ENCODE peak calls at places on chromosomes 1 and 21, in four cellular contexts. One of them, this sample, is unnamed.

GRCh38 chr1:94110021-94110761 is 10.8 kb downstream of the ABCA4 start:
- DNase-seq in HepG2: no peak
- DNase-seq in HCT116: no peak
- DNase-seq in K562: no peak
- DNase-seq in this sample: no peak

GRCh38 chr21:32519945-32520884 is 65.1 kb downstream of the TCP10L start:
- DNase-seq in HepG2: no peak
- DNase-seq in HCT116: no peak
- DNase-seq in K562: no peak
- DNase-seq in this sample: no peak

GRCh38 chr1:247386695-247387094 is 29.3 kb upstream of the NLRP3 start:
- DNase-seq in HepG2: no peak
- DNase-seq in K562: no peak
- DNase-seq in HCT116: no peak
- DNase-seq in this sample: no peak

GRCh38 chr21:27761623-27762022 is 794.7 kb upstream of the ADAMTS5 start:
- DNase-seq in K562: no peak
- DNase-seq in HCT116: no peak
- DNase-seq in HepG2: no peak
- DNase-seq in this sample: no peak

GRCh38 chr1:153592706-153593105 is 20.2 kb downstream of the S100A16 start:
- DNase-seq in HCT116: no peak
- DNase-seq in HepG2: no peak
- DNase-seq in K562: no peak
- DNase-seq in this sample: no peak

GRCh38 chr1:235098547-235098946 is 30.1 kb downstream of the TOMM20 start:
- DNase-seq in HepG2: no peak
- DNase-seq in HCT116: no peak
- DNase-seq in K562: no peak
- DNase-seq in this sample: no peak

GRCh38 chr1:165666152-165666551 is 32.2 kb downstream of the ALDH9A1 start:
- DNase-seq in HepG2: no peak
- DNase-seq in HCT116: no peak
- DNase-seq in K562: no peak
- DNase-seq in this sample: no peak

GRCh38 chr1:65386452-65386851 is 34.0 kb upstream of the LEPR start:
- DNase-seq in K562: no peak
- DNase-seq in HepG2: no peak
- DNase-seq in HCT116: no peak
- DNase-seq in this sample: no peak

GRCh38 chr1:43783671-43784205 is 76.4 kb downstream of the ST3GAL3 start:
- DNase-seq in HCT116: peak; percentile 71
- DNase-seq in HepG2: no peak
- DNase-seq in K562: no peak
- DNase-seq in this sample: peak; percentile 17

GRCh38 chr1:20476260-20477038 is 9.6 kb downstream of the CAMK2N1 start:
- DNase-seq in K562: peak; percentile 69
- DNase-seq in HCT116: no peak
- DNase-seq in HepG2: peak; percentile 93
- DNase-seq in this sample: no peak

GRCh38 chr1:193417420-193417819 is 231.0 kb upstream of the B3GALT2 start:
- DNase-seq in HepG2: no peak
- DNase-seq in HCT116: no peak
- DNase-seq in K562: no peak
- DNase-seq in this sample: no peak

GRCh38 chr1:226110249-226111108 is 48.0 kb downstream of the H3-3A start:
- DNase-seq in HCT116: no peak
- DNase-seq in HepG2: no peak
- DNase-seq in K562: peak; percentile 88
- DNase-seq in this sample: no peak

GRCh38 chr1:233432916-233433315 is 105.4 kb downstream of the MAP3K21 start:
- DNase-seq in K562: no peak
- DNase-seq in HepG2: no peak
- DNase-seq in HCT116: no peak
- DNase-seq in this sample: no peak

GRCh38 chr1:197559655-197560054 is 215.6 kb downstream of the DENND1B start:
- DNase-seq in HCT116: no peak
- DNase-seq in K562: no peak
- DNase-seq in HepG2: no peak
- DNase-seq in this sample: no peak

GRCh38 chr1:81731989-81732388 is 68.7 kb upstream of the ADGRL2 start:
- DNase-seq in K562: no peak
- DNase-seq in HepG2: no peak
- DNase-seq in HCT116: no peak
- DNase-seq in this sample: no peak

GRCh38 chr1:226548281-226549093 is at the start of gene STUM:
- DNase-seq in HCT116: no peak
- DNase-seq in K562: no peak
- DNase-seq in HepG2: no peak
- DNase-seq in this sample: no peak

GRCh38 chr1:2554621-2555387 is 1.4 kb upstream of the TNFRSF14 start:
- DNase-seq in HCT116: no peak
- DNase-seq in K562: peak; percentile 57
- DNase-seq in HepG2: no peak
- DNase-seq in this sample: no peak

GRCh38 chr1:106972074-106972473 is 84.4 kb upstream of the PRMT6 start:
- DNase-seq in HepG2: no peak
- DNase-seq in K562: no peak
- DNase-seq in HCT116: no peak
- DNase-seq in this sample: no peak

GRCh38 chr1:76073471-76073870 is 1.1 kb upstream of the ST6GALNAC3 start:
- DNase-seq in K562: no peak
- DNase-seq in HCT116: no peak
- DNase-seq in HepG2: no peak
- DNase-seq in this sample: no peak

GRCh38 chr1:147168626-147169058 is 3.6 kb downstream of the PRKAB2 start:
- DNase-seq in HepG2: peak; percentile 87
- DNase-seq in K562: no peak
- DNase-seq in HCT116: no peak
- DNase-seq in this sample: no peak

GRCh38 chr1:16474166-16474800 is 33.8 kb downstream of the NECAP2 start:
- DNase-seq in HCT116: no peak
- DNase-seq in K562: no peak
- DNase-seq in HepG2: no peak
- DNase-seq in this sample: no peak

GRCh38 chr1:231194843-231195516 is 33.1 kb downstream of the TRIM67 start:
- DNase-seq in HepG2: peak; percentile 93
- DNase-seq in HCT116: no peak
- DNase-seq in K562: peak; percentile 41
- DNase-seq in this sample: no peak

GRCh38 chr21:45338326-45339017 is 50.8 kb upstream of the POFUT2 start:
- DNase-seq in K562: no peak
- DNase-seq in HCT116: no peak
- DNase-seq in HepG2: no peak
- DNase-seq in this sample: no peak

GRCh38 chr1:64733576-64734288 is 11.1 kb upstream of the RAVER2 start:
- DNase-seq in K562: no peak
- DNase-seq in HepG2: no peak
- DNase-seq in HCT116: no peak
- DNase-seq in this sample: no peak

GRCh38 chr1:45305231-45305630 is 21.5 kb upstream of the HPDL start:
- DNase-seq in K562: no peak
- DNase-seq in HCT116: no peak
- DNase-seq in HepG2: no peak
- DNase-seq in this sample: no peak

DNA sequence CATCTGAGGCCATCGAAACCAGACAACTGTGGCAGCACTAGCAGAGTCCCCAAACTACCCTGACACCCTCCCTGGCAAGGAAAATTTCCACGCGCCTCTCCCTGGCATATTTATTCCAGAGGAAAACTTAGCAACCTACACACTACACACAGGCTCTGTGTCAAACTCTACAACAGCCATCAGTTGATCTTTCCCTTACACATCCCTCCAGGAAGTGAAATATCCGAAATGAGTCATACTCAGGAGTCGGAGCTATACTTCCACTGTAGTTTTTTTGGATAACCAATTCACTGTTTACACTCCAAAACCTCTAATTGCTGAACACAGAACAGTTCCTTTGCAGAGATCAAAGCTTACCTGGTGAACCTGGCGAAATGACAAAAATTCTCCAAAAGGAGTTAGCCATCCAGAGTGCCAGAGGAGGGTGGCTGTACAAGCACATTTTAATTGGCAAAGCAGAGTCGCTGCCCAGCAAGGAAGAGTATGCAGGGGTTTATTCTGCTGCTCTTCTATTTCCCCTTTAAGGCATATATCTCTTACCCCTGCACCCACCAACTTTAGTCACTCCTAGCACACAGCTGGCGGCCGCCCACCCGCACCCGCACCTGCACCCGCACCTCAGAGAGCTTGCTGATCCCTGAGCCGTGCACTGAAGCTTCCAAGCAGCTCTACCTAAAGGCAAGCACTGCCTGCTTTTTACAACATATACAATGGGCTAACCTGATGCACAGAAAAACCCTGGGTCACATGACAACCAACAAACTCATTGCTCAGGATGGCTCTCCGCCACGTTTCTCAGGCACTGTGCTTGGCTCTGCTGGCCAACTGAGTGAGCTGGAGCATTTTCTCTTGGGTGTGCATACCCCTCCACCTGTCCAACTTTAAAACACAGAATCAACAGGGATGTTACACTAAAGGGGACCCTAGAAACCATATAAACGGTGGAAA is 54.9 kb downstream of the CAPZB start:
- DNase-seq in K562: no peak
- DNase-seq in HCT116: peak; percentile 46
- DNase-seq in HepG2: peak; percentile 93
- DNase-seq in this sample: no peak
- TF ChIP-seq TCF7L2 in K562: no peak
- TF ChIP-seq TCF7L2 in HCT116: peak; percentile 33
- TF ChIP-seq TCF7L2 in HepG2: no peak
- TF ChIP-seq TCF7L2 in this sample: peak; percentile 53

GRCh38 chr1:3708696-3709246 is 43.5 kb upstream of the CCDC27 start:
- DNase-seq in K562: no peak
- DNase-seq in HepG2: no peak
- DNase-seq in HCT116: no peak
- DNase-seq in this sample: no peak

GRCh38 chr1:3707298-3707938 is 44.8 kb upstream of the CCDC27 start:
- DNase-seq in HCT116: no peak
- DNase-seq in K562: no peak
- DNase-seq in HepG2: no peak
- DNase-seq in this sample: no peak

GRCh38 chr1:3705341-3705950 is 46.8 kb upstream of the CCDC27 start:
- DNase-seq in HepG2: no peak
- DNase-seq in HCT116: no peak
- DNase-seq in K562: no peak
- DNase-seq in this sample: no peak

GRCh38 chr1:3707939-3708328 is 44.3 kb upstream of the CCDC27 start:
- DNase-seq in HepG2: no peak
- DNase-seq in HCT116: no peak
- DNase-seq in K562: no peak
- DNase-seq in this sample: no peak

GRCh38 chr1:3706651-3707297 is 45.5 kb upstream of the CCDC27 start:
- DNase-seq in K562: no peak
- DNase-seq in HepG2: no peak
- DNase-seq in HCT116: no peak
- DNase-seq in this sample: no peak
- TF ChIP-seq TCF7L2 in K562: no peak
- TF ChIP-seq TCF7L2 in HepG2: no peak
- TF ChIP-seq TCF7L2 in HCT116: no peak
- TF ChIP-seq TCF7L2 in this sample: no peak

GRCh38 chr1:180611016-180611930 is 20.5 kb upstream of the XPR1 start:
- DNase-seq in K562: peak; percentile 79
- DNase-seq in HCT116: no peak
- DNase-seq in HepG2: no peak
- DNase-seq in this sample: no peak
- TF ChIP-seq TCF7L2 in K562: no peak
- TF ChIP-seq TCF7L2 in HCT116: no peak
- TF ChIP-seq TCF7L2 in HepG2: no peak
- TF ChIP-seq TCF7L2 in this sample: no peak

GRCh38 chr21:16455978-16456377 is 726.2 kb downstream of the USP25 start:
- DNase-seq in K562: no peak
- DNase-seq in HCT116: no peak
- DNase-seq in HepG2: no peak
- DNase-seq in this sample: no peak
- TF ChIP-seq TCF7L2 in K562: no peak
- TF ChIP-seq TCF7L2 in HCT116: no peak
- TF ChIP-seq TCF7L2 in HepG2: no peak
- TF ChIP-seq TCF7L2 in this sample: no peak

DNA sequence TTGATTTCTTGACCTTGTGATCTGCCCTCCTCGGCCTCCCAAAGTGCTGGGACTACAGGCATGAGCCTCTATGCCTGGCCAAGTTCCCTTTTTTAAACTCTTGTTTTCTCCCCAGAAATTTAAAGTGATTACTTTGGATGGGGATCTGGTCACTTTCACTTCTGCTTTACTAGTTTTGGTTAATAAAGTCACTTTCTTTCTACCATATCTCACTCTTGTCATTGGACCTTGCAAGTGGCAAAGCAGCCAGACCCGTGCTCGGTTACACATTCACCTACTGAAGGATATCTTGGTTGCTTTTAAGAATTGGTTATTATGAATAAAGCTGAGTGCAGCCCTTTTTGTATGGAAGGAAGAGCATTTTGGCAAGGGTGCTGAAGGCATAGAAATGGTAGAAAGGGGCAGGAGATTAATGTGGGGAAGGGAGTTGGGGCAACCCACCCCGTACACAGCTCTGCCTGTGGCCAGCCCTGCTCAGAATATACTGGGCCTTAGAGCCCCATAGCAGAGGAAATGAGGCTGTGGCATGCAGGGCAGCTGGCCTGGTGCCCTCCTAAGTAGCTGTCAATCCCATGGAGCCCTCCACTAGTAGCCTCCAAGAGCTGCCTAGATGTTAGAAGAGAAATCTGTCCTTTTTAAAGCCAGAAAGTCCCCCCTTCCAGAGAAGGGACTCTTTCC is 40.7 kb downstream of the CD2 start:
- DNase-seq in HepG2: no peak
- DNase-seq in HCT116: no peak
- DNase-seq in K562: no peak
- DNase-seq in this sample: no peak
- TF ChIP-seq TCF7L2 in HepG2: no peak
- TF ChIP-seq TCF7L2 in HCT116: no peak
- TF ChIP-seq TCF7L2 in K562: no peak
- TF ChIP-seq TCF7L2 in this sample: no peak

This sample was measured in Panc1.